ENCODE peak calls at places on chromosome 15, in five cellular contexts. Y is IMR-90, M is mesenchymal stem cell, S is H1, W is trophoblast cell. E is an unnamed sample. For H3K36me3, the result is how much of the 10 kb centered on the place peaks cover.

GRCh38 chr15:41476416-41477048 is 17.1 kb upstream of the ITPKA start:
- DNase-seq in Y (peak), M (no peak), S (no peak), W (no peak), E (no peak)

GRCh38 chr15:40306908-40307307 is 827 bp downstream of the PLCB2 start:
- DNase-seq in Y (no peak), M (no peak), S (no peak), W (no peak), E (no peak)

GRCh38 chr15:59307164-59307535 is 65.5 kb downstream of the MYO1E start:
- DNase-seq in Y (no peak), M (no peak), S (no peak), W (no peak), E (no peak)

GRCh38 chr15:78455749-78456148 is 17.7 kb downstream of the IREB2 start:
- DNase-seq in Y (no peak), M (peak), S (no peak), W (peak), E (no peak)

GRCh38 chr15:78509726-78510312 is 2.4 kb downstream of the HYKK start:
- DNase-seq in Y (no peak), M (no peak), S (no peak), W (no peak), E (no peak)

GRCh38 chr15:89399390-89400120 is 64.9 kb upstream of the POLG start:
- DNase-seq in Y (no peak), M (no peak), S (no peak), W (peak), E (no peak)

GRCh38 chr15:87498545-87498944 is 758.0 kb downstream of the NTRK3 start:
- DNase-seq in Y (peak), M (peak), S (no peak), W (peak), E (no peak)

GRCh38 chr15:78110916-78111475 is 18.6 kb downstream of the SH2D7 start:
- DNase-seq in Y (no peak), M (no peak), S (no peak), W (no peak), E (no peak)

GRCh38 chr15:45136378-45136764 is 6.6 kb downstream of the DUOX1 start:
- DNase-seq in Y (no peak), M (no peak), S (no peak), W (no peak), E (no peak)

GRCh38 chr15:24919446-24919845 is 35.3 kb upstream of the SNRPN start:
- DNase-seq in Y (no peak), M (no peak), S (no peak), W (no peak), E (no peak)

GRCh38 chr15:42508263-42508690 is 12.8 kb downstream of the SNAP23 start:
- DNase-seq in Y (peak), M (peak), S (no peak), W (peak), E (no peak)

GRCh38 chr15:43151688-43152087 is 18.3 kb downstream of the TMEM62 start:
- DNase-seq in Y (no peak), M (no peak), S (no peak), W (no peak), E (no peak)

GRCh38 chr15:37015476-37015875 is 84.9 kb downstream of the MEIS2 start:
- DNase-seq in Y (no peak), M (no peak), S (no peak), W (no peak), E (no peak)

GRCh38 chr15:26630857-26631256 is 142.0 kb downstream of the GABRB3 start:
- DNase-seq in Y (no peak), M (no peak), S (no peak), W (no peak), E (no peak)

GRCh38 chr15:97875513-97876285 is 84.8 kb upstream of the ARRDC4 start:
- DNase-seq in Y (no peak), M (no peak), S (no peak), W (peak), E (no peak)

GRCh38 chr15:36947035-36947719 is 153.2 kb downstream of the MEIS2 start:
- DNase-seq in Y (peak), M (peak), S (no peak), W (no peak), E (no peak)

GRCh38 chr15:49848824-49849209 is 228.0 kb downstream of the DTWD1 start:
- DNase-seq in Y (no peak), M (no peak), S (no peak), W (no peak), E (no peak)

GRCh38 chr15:43127752-43128151 is 5.6 kb upstream of the TMEM62 start:
- DNase-seq in Y (no peak), M (no peak), S (no peak), W (no peak), E (no peak)

GRCh38 chr15:96300808-96301207 is 29.7 kb upstream of the NR2F2 start:
- DNase-seq in Y (no peak), M (no peak), S (no peak), W (no peak), E (no peak)

GRCh38 chr15:44554934-44555723 is 18.2 kb downstream of the EIF3J start:
- DNase-seq in Y (no peak), M (no peak), S (no peak), W (no peak), E (no peak)

GRCh38 chr15:78540955-78541743 is 905 bp downstream of the PSMA4 start:
- DNase-seq in Y (peak), M (peak), S (no peak), W (no peak), E (no peak)

GRCh38 chr15:98668566-98669308 is 20.4 kb downstream of the IGF1R start:
- DNase-seq in Y (peak), M (peak), S (no peak), W (no peak), E (no peak)

GRCh38 chr15:32838820-32839219 is 121.0 kb downstream of the GREM1 start:
- DNase-seq in Y (peak), M (peak), S (no peak), W (no peak), E (no peak)

GRCh38 chr15:60735559-60736047 is 256.7 kb upstream of the ICE2 start:
- DNase-seq in Y (no peak), M (no peak), S (no peak), W (no peak), E (no peak)

GRCh38 chr15:71103102-71103676 is 12.1 kb upstream of the THSD4 start:
- DNase-seq in Y (peak), M (peak), S (no peak), W (no peak), E (no peak)

GRCh38 chr15:101646652-101647051 is 5.5 kb downstream of the TM2D3 start:
- DNase-seq in Y (no peak), M (no peak), S (no peak), W (no peak), E (no peak)

GRCh38 chr15:70245932-70246622 is 148.4 kb upstream of the TLE3 start:
- DNase-seq in Y (peak), M (peak), S (no peak), W (peak), E (no peak)

GRCh38 chr15:90883971-90884718 is at the start of gene FES:
- DNase-seq in Y (peak), M (peak), S (no peak), W (peak), E (peak)

GRCh38 chr15:70259030-70259424 is 161.3 kb upstream of the TLE3 start:
- DNase-seq in Y (peak), M (peak), S (no peak), W (peak), E (no peak)

GRCh38 chr15:58057559-58057958 is 8.0 kb downstream of the ALDH1A2 start:
- DNase-seq in Y (no peak), M (no peak), S (no peak), W (no peak), E (no peak)

GRCh38 chr15:41417812-41418211 is 917 bp downstream of the RTF1 start:
- DNase-seq in Y (peak), M (no peak), S (no peak), W (no peak), E (peak)

GRCh38 chr15:77858677-77859490 is 218.6 kb downstream of the TBC1D2B start:
- DNase-seq in Y (no peak), M (peak), S (no peak), W (no peak), E (no peak)

GRCh38 chr15:78951841-78952238 is 7.0 kb upstream of the CTSH start:
- DNase-seq in Y (peak), M (peak), S (no peak), W (peak), E (no peak)

GRCh38 chr15:91553455-91553854 is 300.1 kb upstream of the SLCO3A1 start:
- DNase-seq in Y (no peak), M (no peak), S (no peak), W (no peak), E (no peak)

GRCh38 chr15:90871716-90872480 is 3.5 kb downstream of the FURIN start:
- DNase-seq in Y (no peak), M (peak), S (no peak), W (peak), E (no peak)

GRCh38 chr15:70636540-70637165 is 126.7 kb downstream of the UACA start:
- DNase-seq in Y (no peak), M (peak), S (no peak), W (no peak), E (no peak)

GRCh38 chr15:38253448-38253847 is 812 bp downstream of the SPRED1 start:
- DNase-seq in Y (peak), M (peak), S (no peak), W (peak), E (peak)

GRCh38 chr15:59052915-59053407 is 52.0 kb upstream of the CCNB2 start:
- DNase-seq in Y (no peak), M (no peak), S (no peak), W (no peak), E (no peak)

GRCh38 chr15:32774022-32774421 is 56.2 kb downstream of the GREM1 start:
- DNase-seq in Y (peak), M (peak), S (no peak), W (peak), E (no peak)

GRCh38 chr15:101003076-101003475 is 83.9 kb downstream of the LRRK1 start:
- DNase-seq in Y (no peak), M (no peak), S (no peak), W (no peak), E (no peak)

DNA sequence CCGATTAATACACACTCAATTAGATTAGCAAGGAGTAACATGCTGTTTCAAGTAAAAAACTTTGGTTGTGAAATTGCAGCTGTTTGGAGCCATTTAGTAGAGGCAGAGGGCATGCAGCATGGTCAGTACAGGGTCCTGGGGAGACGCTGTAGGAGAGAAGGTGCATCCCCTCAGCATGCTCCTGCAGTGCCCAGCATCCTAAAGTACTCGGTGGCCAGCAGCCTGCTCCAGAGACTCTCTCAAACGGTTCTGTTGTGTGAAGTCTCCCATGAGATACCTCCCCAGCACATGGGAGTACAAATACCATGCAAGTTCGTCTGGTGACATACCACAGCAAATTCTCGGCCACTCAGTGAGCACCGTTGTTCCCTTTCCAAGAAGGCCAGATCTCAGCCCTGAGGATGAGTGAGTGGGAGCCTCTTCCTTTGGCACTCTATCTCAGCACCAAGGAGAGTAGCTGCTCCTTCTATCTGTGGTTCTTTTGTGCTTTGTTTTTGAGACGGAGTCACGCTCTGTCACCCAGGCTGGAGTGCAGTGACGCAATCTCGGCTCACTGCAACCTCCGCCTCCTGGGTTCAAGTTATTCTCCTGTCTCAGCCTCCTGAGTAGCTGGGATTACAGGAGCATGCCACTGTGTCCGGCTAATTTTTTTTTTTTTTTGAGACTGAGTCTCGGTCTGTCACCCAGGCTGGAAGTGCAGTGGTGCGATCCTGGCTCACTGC is 72.7 kb downstream of the TJP1 start:
- DNase-seq in Y (no peak), M (no peak), S (no peak), W (peak), E (no peak)
- H3K36me3 ChIP-seq in Y (under half), M (under half), S (under half), W (under half), E (half or more)

GRCh38 chr15:99982662-99983061 is 249.4 kb upstream of the LYSMD4 start:
- DNase-seq in Y (no peak), M (no peak), S (no peak), W (no peak), E (no peak)

GRCh38 chr15:99984491-99985243 is 251.4 kb upstream of the LYSMD4 start:
- DNase-seq in Y (no peak), M (no peak), S (no peak), W (no peak), E (no peak)

GRCh38 chr15:99981839-99982658 is 248.8 kb upstream of the LYSMD4 start:
- DNase-seq in Y (no peak), M (no peak), S (no peak), W (no peak), E (no peak)

GRCh38 chr15:99983171-99983891 is 250.1 kb upstream of the LYSMD4 start:
- DNase-seq in Y (no peak), M (peak), S (peak), W (no peak), E (no peak)

GRCh38 chr15:99983894-99984293 is 250.7 kb upstream of the LYSMD4 start:
- DNase-seq in Y (no peak), M (no peak), S (no peak), W (no peak), E (no peak)
- H3K14ac ChIP-seq in Y (no peak), M (no peak), S (no peak), W (peak), E (no peak)

DNA sequence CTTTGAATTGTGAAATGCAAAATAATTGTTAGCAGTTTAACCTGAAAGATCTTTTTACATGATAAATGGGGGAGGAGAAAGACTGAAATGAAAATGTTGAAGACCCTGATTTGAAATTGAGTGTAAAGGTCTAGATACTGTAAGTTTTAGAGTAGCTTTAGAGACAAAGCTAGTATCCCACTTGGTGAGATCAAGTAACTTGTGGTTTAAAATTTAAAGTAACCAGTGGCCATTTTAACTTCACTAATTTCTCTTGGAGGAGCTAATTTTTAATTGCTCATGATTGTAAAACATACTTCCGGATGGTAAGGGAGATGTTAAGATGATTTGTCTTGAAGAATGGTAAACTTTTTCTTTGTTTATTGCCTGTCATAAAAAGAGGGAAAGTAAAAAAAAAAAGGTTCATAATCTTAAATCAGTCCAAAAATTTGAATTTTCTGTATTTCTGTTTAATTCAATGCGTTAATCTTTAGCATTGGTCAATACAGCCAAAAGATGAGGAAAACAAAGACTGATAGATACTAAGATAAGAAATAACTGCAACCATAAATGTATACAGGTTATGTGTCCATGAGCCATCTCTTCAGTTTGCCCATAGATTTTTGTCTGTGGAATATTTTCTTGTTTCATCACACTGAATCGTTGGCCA is 15.2 kb upstream of the CHD2 start:
- DNase-seq in Y (peak), M (no peak), S (no peak), W (peak), E (no peak)
- H3K36me3 ChIP-seq in Y (under half), M (under half), S (under half), W (under half), E (half or more)

GRCh38 chr15:82710208-82710555 is 507 bp upstream of the AP3B2 start:
- DNase-seq in Y (no peak), M (no peak), S (no peak), W (no peak), E (no peak)

GRCh38 chr15:82712036-82712435 is 2.4 kb upstream of the AP3B2 start:
- DNase-seq in Y (no peak), M (no peak), S (no peak), W (no peak), E (no peak)

GRCh38 chr15:82710926-82711490 is 1.3 kb upstream of the AP3B2 start:
- DNase-seq in Y (no peak), M (no peak), S (no peak), W (no peak), E (no peak)

GRCh38 chr15:82709081-82709420 is 624 bp downstream of the AP3B2 start:
- DNase-seq in Y (no peak), M (peak), S (no peak), W (no peak), E (no peak)

DNA sequence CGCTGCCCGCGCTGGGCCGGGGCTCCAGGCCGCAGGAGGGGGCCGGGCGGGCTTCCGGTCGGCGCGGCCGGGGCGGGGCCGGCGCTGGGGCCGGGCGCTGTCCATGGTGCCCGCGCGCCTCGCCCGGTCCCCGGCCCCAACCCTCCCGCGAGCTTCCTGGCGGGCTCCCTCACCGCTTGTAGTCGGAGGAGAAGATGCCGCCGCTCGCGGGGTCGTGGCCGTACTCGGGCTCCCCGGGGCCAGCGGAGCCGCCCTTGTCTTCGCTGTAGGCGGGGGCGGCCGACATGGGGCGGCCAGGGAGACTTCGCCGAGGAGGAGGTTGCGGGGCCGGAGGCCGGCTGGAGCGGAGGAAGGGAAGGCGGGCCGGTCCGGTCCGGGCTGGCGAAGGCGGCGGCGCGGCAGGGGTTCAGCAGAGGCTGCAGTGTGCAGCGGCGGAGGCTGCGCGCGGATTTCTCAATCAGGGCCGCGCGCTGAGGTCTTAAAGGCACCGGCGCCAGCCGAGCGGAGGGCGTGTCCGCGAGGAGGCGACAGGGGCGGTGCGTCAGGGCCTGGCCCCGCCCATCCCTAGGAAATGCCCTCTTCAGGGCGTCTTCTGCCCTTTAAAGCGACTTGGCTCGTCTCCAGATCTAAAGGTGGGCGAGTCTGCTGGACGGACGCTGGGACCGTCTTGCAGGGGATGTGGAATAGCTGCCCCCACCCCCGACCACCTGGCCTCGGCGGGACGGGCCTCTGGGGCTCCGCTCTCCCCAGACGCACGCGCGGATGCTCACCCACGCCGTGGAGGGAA is at the start of gene AP3B2:
- DNase-seq in Y (peak), M (peak), S (peak), W (peak), E (peak)
- H3K14ac ChIP-seq in Y (no peak), M (no peak), S (no peak), W (peak), E (peak)

GRCh38 chr15:75428152-75428551 is 23.3 kb downstream of the SIN3A start:
- DNase-seq in Y (no peak), M (no peak), S (no peak), W (no peak), E (no peak)
- H3K36me3 ChIP-seq in Y (under half), M (under half), S (under half), W (under half), E (under half)

GRCh38 chr15:64909546-64909945 is 2.2 kb upstream of the ANKDD1A start:
- DNase-seq in Y (no peak), M (no peak), S (no peak), W (no peak), E (no peak)

GRCh38 chr15:64907991-64908390 is 3.7 kb upstream of the ANKDD1A start:
- DNase-seq in Y (no peak), M (no peak), S (no peak), W (peak), E (no peak)

GRCh38 chr15:64912379-64912778 is 677 bp downstream of the ANKDD1A start:
- DNase-seq in Y (no peak), M (no peak), S (no peak), W (no peak), E (no peak)

GRCh38 chr15:64912926-64913325 is 1.2 kb downstream of the ANKDD1A start:
- DNase-seq in Y (no peak), M (no peak), S (no peak), W (no peak), E (no peak)

DNA sequence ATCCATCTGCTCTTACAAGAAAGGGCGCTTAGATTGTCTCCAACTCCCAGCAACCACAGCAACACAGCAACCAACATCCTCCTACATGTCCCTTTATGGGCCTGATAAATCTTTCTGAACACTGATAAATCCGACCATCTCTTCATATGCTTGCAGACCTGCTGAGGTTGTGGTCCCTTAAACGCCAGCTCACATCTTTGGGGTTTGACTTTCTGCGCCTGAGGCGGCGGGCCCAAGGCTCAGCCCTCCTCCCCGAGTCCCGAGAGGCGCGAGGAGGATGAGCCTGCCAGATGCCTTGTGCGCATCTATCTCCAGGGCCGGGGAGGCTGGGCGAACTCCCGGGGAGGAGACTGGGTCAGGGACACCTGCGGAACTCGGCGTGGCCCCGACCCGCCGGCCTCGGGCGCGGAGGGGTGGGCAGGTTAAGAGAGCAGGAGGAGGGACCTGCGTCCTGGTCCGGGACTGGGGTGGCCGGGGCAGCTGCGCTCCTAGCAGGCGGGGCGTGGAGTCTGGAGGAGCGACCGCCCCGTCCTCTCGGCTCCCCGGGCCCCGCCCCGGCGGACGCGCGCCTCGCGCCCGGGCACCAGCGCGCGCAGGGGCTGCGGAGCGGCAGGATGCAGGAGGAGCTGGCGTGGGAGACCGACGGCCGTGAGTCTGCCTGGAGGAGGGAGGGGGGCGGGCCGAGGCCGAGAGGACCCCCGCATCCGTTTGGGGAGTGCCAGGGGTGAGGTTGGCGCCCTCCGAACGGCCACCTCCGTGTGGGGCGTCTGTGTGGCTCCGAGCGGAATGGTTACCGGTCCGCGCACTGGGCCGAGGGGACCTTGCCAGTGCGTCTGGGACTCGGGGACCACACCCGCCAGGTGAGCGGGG is at the start of gene ANKDD1A:
- DNase-seq in Y (peak), M (peak), S (no peak), W (peak), E (peak)
- H3K14ac ChIP-seq in Y (peak), M (no peak), S (no peak), W (no peak), E (peak)